ENCODE peak calls at places on chromosomes 13 and 19, in four cellular contexts. A, B, S and K are unnamed samples.

GRCh38 chr19:39949026-39949747 is 14.8 kb upstream of the FCGBP start:
- DNase-seq in S (no peak), A (no peak), B (no peak), K (no peak)

GRCh38 chr13:101520672-101521071 is 68.2 kb downstream of the ITGBL1 start:
- DNase-seq in A (no peak), B (peak; percentile 15), S (no peak), K (peak; percentile 81)

GRCh38 chr19:16139752-16140151 is 3.7 kb upstream of the HSH2D start:
- DNase-seq in S (no peak), A (no peak), B (no peak), K (no peak)

GRCh38 chr19:52231154-52231565 is 38.2 kb upstream of the ZNF766 start:
- DNase-seq in B (no peak), S (no peak), A (no peak), K (peak; percentile 2)

GRCh38 chr13:31887311-31887710 is 144.3 kb upstream of the FRY start:
- DNase-seq in B (peak; percentile 15), A (no peak), S (no peak), K (peak; percentile 20)

GRCh38 chr19:39695759-39696158 is 8.5 kb upstream of the LGALS14 start:
- DNase-seq in S (no peak), A (no peak), B (no peak), K (no peak)

GRCh38 chr13:41224113-41225110 is 30.0 kb upstream of the KBTBD7 start:
- DNase-seq in S (no peak), A (no peak), B (peak; percentile 44), K (peak; percentile 76)

GRCh38 chr19:56683119-56683518 is 11.6 kb upstream of the ZNF835 start:
- DNase-seq in S (no peak), B (no peak), A (no peak), K (no peak)

GRCh38 chr19:1103691-1104451 is at the start of gene GPX4:
- DNase-seq in B (peak; percentile 99), S (peak; percentile 98), A (peak; percentile 99), K (peak; percentile 97)

GRCh38 chr13:36346222-36347083 is at the start of gene SPART:
- DNase-seq in A (peak; percentile 96), B (peak; percentile 78), S (peak; percentile 80), K (peak; percentile 90)

GRCh38 chr19:29645911-29646310 is 19.4 kb upstream of the PLEKHF1 start:
- DNase-seq in B (no peak), A (peak; percentile 47), S (no peak), K (peak; percentile 18)

GRCh38 chr13:28423010-28423409 is 71.9 kb downstream of the FLT1 start:
- DNase-seq in S (no peak), B (no peak), A (no peak), K (no peak)

GRCh38 chr19:21580101-21580500 is 74.7 kb downstream of the ZNF429 start:
- DNase-seq in B (no peak), A (no peak), S (no peak), K (no peak)

GRCh38 chr19:12574036-12574435 is 22.8 kb upstream of the ZNF564 start:
- DNase-seq in B (no peak), A (no peak), S (no peak), K (no peak)

GRCh38 chr19:32720216-32720935 is 809 bp downstream of the TDRD12 start:
- DNase-seq in A (no peak), S (peak; percentile 44), B (no peak), K (no peak)

GRCh38 chr19:23957660-23958281 is 43.1 kb downstream of the ZNF726 start:
- DNase-seq in A (no peak), B (peak; percentile 34), S (no peak), K (peak; percentile 83)

GRCh38 chr19:38266981-38267597 is 2.7 kb downstream of the SPINT2 start:
- DNase-seq in B (peak; percentile 29), S (no peak), A (no peak), K (peak; percentile 47)

GRCh38 chr19:45632468-45633196 is 6.6 kb downstream of the EML2 start:
- DNase-seq in B (peak; percentile 75), A (peak; percentile 51), S (peak; percentile 96), K (peak; percentile 70)

GRCh38 chr13:111969551-111970135 is 97.3 kb upstream of the SOX1 start:
- DNase-seq in B (no peak), A (no peak), S (no peak), K (no peak)

GRCh38 chr19:31232871-31233270 is 116.4 kb downstream of the TSHZ3 start:
- DNase-seq in A (no peak), S (no peak), B (peak; percentile 82), K (peak; percentile 63)

GRCh38 chr19:38932425-38933179 is 1.9 kb downstream of the MRPS12 start:
- DNase-seq in S (no peak), A (no peak), B (no peak), K (peak; percentile 40)

GRCh38 chr19:49355890-49356289 is 6.3 kb downstream of the TEAD2 start:
- DNase-seq in A (peak; percentile 42), S (no peak), B (no peak), K (no peak)

GRCh38 chr19:16200038-16200775 is 2.5 kb downstream of the AP1M1 start:
- DNase-seq in S (no peak), B (no peak), A (no peak), K (no peak)

GRCh38 chr19:46975918-46976782 is 43.5 kb upstream of the NPAS1 start:
- DNase-seq in A (peak; percentile 93), B (peak; percentile 73), S (peak; percentile 69), K (peak; percentile 92)

GRCh38 chr19:55146648-55147218 is 2.3 kb downstream of the TNNT1 start:
- DNase-seq in B (no peak), A (no peak), S (peak; percentile 70), K (no peak)

GRCh38 chr19:5249526-5249925 is 91.1 kb downstream of the PTPRS start:
- DNase-seq in S (no peak), B (no peak), A (no peak), K (no peak)

GRCh38 chr19:2167896-2168618 is 4.3 kb downstream of the DOT1L start:
- DNase-seq in A (peak; percentile 57), B (no peak), S (no peak), K (no peak)

GRCh38 chr13:71879129-71879535 is 12.1 kb upstream of the DACH1 start:
- DNase-seq in B (no peak), S (peak; percentile 33), A (no peak), K (peak; percentile 21)

GRCh38 chr13:21742041-21742440 is 71.2 kb downstream of the FGF9 start:
- DNase-seq in B (no peak), A (no peak), S (no peak), K (no peak)

GRCh38 chr19:29612801-29613595 is 6.9 kb downstream of the POP4 start:
- DNase-seq in B (no peak), S (no peak), A (no peak), K (no peak)

GRCh38 chr19:13076787-13077186 is 25.9 kb downstream of the LYL1 start:
- DNase-seq in A (peak; percentile 46), B (no peak), S (no peak), K (no peak)

GRCh38 chr13:19604306-19604705 is 29.2 kb upstream of the MPHOSPH8 start:
- DNase-seq in B (no peak), A (no peak), S (no peak), K (no peak)

GRCh38 chr13:51396352-51396751 is 56.5 kb downstream of the INTS6 start:
- DNase-seq in A (no peak), B (no peak), S (no peak), K (no peak)

GRCh38 chr13:87680298-87680697 is 9.1 kb downstream of the SLITRK5 start:
- DNase-seq in A (no peak), S (peak; percentile 5), B (no peak), K (no peak)

GRCh38 chr13:49235856-49236431 is 11.8 kb upstream of the CDADC1 start:
- DNase-seq in A (no peak), B (no peak), S (no peak), K (no peak)

GRCh38 chr13:49238621-49239020 is 9.1 kb upstream of the CDADC1 start:
- DNase-seq in A (no peak), S (no peak), B (no peak), K (no peak)

GRCh38 chr13:49241296-49241695 is 6.4 kb upstream of the CDADC1 start:
- DNase-seq in A (no peak), S (no peak), B (no peak), K (no peak)

GRCh38 chr13:49234741-49235140 is 13.0 kb upstream of the CDADC1 start:
- DNase-seq in A (no peak), S (no peak), B (no peak), K (no peak)

GRCh38 chr13:49240017-49240416 is 7.7 kb upstream of the CDADC1 start:
- DNase-seq in S (no peak), B (no peak), A (no peak), K (peak; percentile 33)
- TF ChIP-seq CTCF in S (peak; percentile 62), B (peak; percentile 62), A (no peak), K (peak; percentile 80)

DNA sequence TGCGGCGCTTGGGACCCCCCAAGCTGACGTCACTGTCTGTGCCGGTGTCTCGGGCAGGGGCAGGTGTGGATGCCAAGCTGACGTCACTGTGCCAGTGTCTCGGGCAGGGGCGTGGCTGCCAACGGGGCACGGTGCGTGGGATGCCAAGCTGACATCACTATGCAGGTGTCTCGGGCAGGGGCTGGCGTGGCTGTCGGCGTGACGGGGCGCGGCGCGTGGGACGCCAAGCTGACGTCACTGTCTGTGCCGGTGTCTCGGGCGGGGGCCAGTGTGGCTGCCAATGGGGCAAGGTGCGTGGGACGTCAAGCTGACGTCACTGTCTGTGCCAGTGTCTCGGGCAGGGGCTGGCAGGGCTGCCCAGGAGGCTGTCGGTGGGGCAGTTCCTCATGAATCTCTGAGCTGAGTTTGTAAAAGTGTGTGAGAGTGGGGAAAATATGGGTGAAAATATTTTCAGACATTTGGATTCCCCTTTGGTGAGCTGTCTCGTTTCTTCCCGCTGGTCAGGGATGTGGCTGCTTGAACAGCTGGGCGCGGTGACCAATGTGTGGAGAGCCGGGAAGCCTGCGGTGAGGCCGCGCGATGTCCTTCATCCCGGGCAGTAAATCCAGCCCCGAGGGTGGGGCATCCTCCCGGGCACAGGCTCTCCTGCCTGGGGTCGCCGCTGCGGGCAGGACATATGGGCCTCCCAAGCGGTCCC is 25.2 kb downstream of the MCF2L start:
- DNase-seq in S (no peak), B (no peak), A (no peak), K (no peak)
- H3K4me3 ChIP-seq in S (no peak overlapping the region), B (no peak overlapping the region), A (no peak overlapping the region), K (no peak overlapping the region)

DNA sequence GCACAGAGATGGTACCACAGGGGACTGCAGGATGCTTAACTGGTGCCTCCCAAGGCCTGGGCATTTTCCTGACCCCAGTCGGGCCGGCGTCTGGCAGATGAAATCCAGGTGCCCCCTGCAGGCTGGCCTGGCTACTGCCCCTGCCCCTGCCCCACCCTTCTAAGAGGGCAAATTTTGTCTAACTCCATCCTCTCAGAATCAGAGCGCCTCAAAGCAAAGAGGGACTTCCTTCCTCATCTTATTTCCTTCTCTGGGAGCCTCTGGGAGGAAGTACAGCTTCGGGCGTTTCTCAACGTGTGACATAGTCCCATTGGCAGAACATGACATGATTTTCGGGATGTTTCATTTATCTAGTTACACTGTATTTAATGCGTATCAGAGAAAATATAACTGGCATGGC is 2.7 kb downstream of the PRKACA start:
- DNase-seq in S (peak; percentile 60), B (no peak), A (no peak), K (no peak)
- H3K27ac ChIP-seq in S (no peak overlapping the region), B (no peak overlapping the region), A (peak overlapping the region; percentile 81), K (no peak overlapping the region)

GRCh38 chr19:7328647-7329046 is 20.1 kb upstream of the ARHGEF18 start:
- DNase-seq in B (no peak), S (no peak), A (no peak), K (no peak)
- TF ChIP-seq CTCF in B (no peak), S (no peak), A (no peak), K (no peak)

GRCh38 chr13:98544105-98544710 is 32.7 kb downstream of the STK24 start:
- DNase-seq in A (no peak), B (no peak), S (no peak), K (no peak)
- H3K4me3 ChIP-seq in A (no peak overlapping the region), B (no peak overlapping the region), S (no peak overlapping the region), K (no peak overlapping the region)